ENCODE peak calls at places on chromosomes 13 and 19, in five cellular contexts. Y, Z, Q, J and K are unnamed samples.
A peak's percentile ranks its signal among the peaks of the same experiment; 100 is the strongest.

GRCh38 chr19:43551399-43552197 is 18.6 kb downstream of the ZNF575 start:
- DNase-seq in J (no peak), Z (no peak), Q (no peak), Y (no peak), K (no peak)

GRCh38 chr13:102659168-102659713 is 35.6 kb downstream of the METTL21C start:
- DNase-seq in J (no peak), Q (no peak), Z (no peak), Y (no peak), K (no peak)

GRCh38 chr13:114099918-114100445 is 32.4 kb downstream of the RASA3 start:
- DNase-seq in Z (no peak), Q (no peak), Y (peak; percentile 12), J (peak; percentile 67), K (no peak)

GRCh38 chr19:19213822-19214558 is 2.2 kb downstream of the NCAN start:
- DNase-seq in Y (no peak), J (no peak), Q (no peak), Z (no peak), K (no peak)

GRCh38 chr13:40058757-40059236 is 403.3 kb downstream of the COG6 start:
- DNase-seq in Y (no peak), Q (no peak), J (no peak), Z (no peak), K (no peak)

GRCh38 chr13:18233783-18234299 is 947.8 kb downstream of the TUBA3C start:
- DNase-seq in Y (no peak), J (no peak), Q (no peak), Z (no peak), K (no peak)

GRCh38 chr13:83024955-83025594 is 857.2 kb downstream of the SLITRK1 start:
- DNase-seq in J (no peak), Y (no peak), Q (no peak), Z (no peak), K (no peak)

GRCh38 chr19:33798701-33799111 is 2.0 kb downstream of the KCTD15 start:
- DNase-seq in Z (no peak), Y (no peak), J (no peak), Q (no peak), K (no peak)

GRCh38 chr19:1461862-1462261 is 11.9 kb downstream of the APC2 start:
- DNase-seq in J (no peak), Q (no peak), Z (no peak), Y (no peak), K (no peak)